ENCODE peak calls at places on chromosomes 2 and 18, in six cellular contexts. T is fibroblast of pulmonary artery, W is GM04503, X is NCI-H1694, E is kidney, I is dorsolateral prefrontal cortex. U is an unnamed sample.
A peak's percentile ranks its signal among the peaks of the same experiment; 100 is the strongest.

GRCh38 chr2:25831744-25832449 is 46.4 kb downstream of the ASXL2 start:
- DNase-seq in W (no peak), E (no peak), X (no peak), I (no peak), T (no peak), U (no peak)

GRCh38 chr2:237074211-237074993 is 11.3 kb upstream of the COPS8 start:
- DNase-seq in I (no peak), E (no peak), W (no peak), T (peak; percentile 30), X (no peak), U (no peak)

GRCh38 chr2:150566289-150566688 is 78.8 kb upstream of the RND3 start:
- DNase-seq in X (no peak), T (no peak), I (no peak), E (no peak), W (no peak), U (no peak)

GRCh38 chr2:170715062-170715931 is at the start of gene SP5:
- DNase-seq in W (no peak), T (peak; percentile 35), I (no peak), X (no peak), E (peak; percentile 82), U (peak; percentile 65)

GRCh38 chr2:180705122-180705521 is 275.3 kb upstream of the UBE2E3 start:
- DNase-seq in X (no peak), I (no peak), T (peak; percentile 47), E (no peak), W (no peak), U (peak; percentile 66)

GRCh38 chr2:240293865-240294461 is 141.5 kb upstream of the GPC1 start:
- DNase-seq in E (no peak), X (no peak), W (no peak), I (no peak), T (no peak), U (no peak)

GRCh38 chr18:2997846-2998599 is 14.9 kb downstream of the LPIN2 start:
- DNase-seq in W (no peak), X (no peak), I (no peak), T (no peak), E (no peak), U (no peak)

GRCh38 chr2:2921011-2921720 is 456.5 kb downstream of the EIPR1 start:
- DNase-seq in E (no peak), W (no peak), I (no peak), X (no peak), T (no peak), U (no peak)

GRCh38 chr2:6368271-6368670 is 497.4 kb downstream of the CMPK2 start:
- DNase-seq in W (no peak), E (no peak), T (no peak), X (no peak), I (no peak), U (peak; percentile 91)

GRCh38 chr2:207066784-207067460 is 98.8 kb downstream of the KLF7 start:
- DNase-seq in W (no peak), X (no peak), T (no peak), E (no peak), I (no peak), U (no peak)

GRCh38 chr2:58155160-58155778 is 85.9 kb downstream of the FANCL start:
- DNase-seq in W (no peak), I (no peak), T (no peak), E (no peak), X (no peak), U (no peak)

GRCh38 chr2:128644745-128645256 is 326.1 kb upstream of the HS6ST1 start:
- DNase-seq in W (no peak), T (no peak), E (no peak), I (no peak), X (no peak), U (no peak)

GRCh38 chr2:213723051-213723560 is 438.8 kb downstream of the SPAG16 start:
- DNase-seq in T (no peak), W (no peak), E (no peak), I (no peak), X (no peak), U (no peak)

GRCh38 chr2:238100049-238100820 is at the start of gene ESPNL:
- DNase-seq in E (peak; percentile 64), T (no peak), I (no peak), X (no peak), W (no peak), U (no peak)

GRCh38 chr18:58213931-58214431 is 170.0 kb downstream of the NEDD4L start:
- DNase-seq in I (no peak), E (no peak), W (no peak), T (no peak), X (no peak), U (no peak)